ENCODE peak calls at places on chromosomes 13 and 19, in nine cellular contexts. H is dorsolateral prefrontal cortex; F is PC-3; P is effector memory CD4-positive, alpha-beta T cell; S is aorta; A is CD8-positive, alpha-beta T cell; Q is epithelial cell of prostate; B is CD8-positive, alpha-beta memory T cell; O is CD4-positive, alpha-beta T cell. G is an unnamed sample.

GRCh38 chr13:111176421-111176820 is 61.3 kb downstream of the ARHGEF7 start:
- DNase-seq in H (no peak), F (no peak), P (no peak), S (no peak), A (no peak), Q (no peak), B (no peak), O (no peak), G (no peak)

GRCh38 chr13:29849071-29849541 is 1.3 kb downstream of the UBL3 start:
- DNase-seq in H (peak; percentile 16), F (peak; percentile 40), P (peak; percentile 16), S (no peak), A (no peak), Q (no peak), B (peak; percentile 49), O (peak; percentile 11), G (peak; percentile 30)

GRCh38 chr13:110261166-110262081 is 45.5 kb downstream of the COL4A1 start:
- DNase-seq in H (no peak), F (no peak), P (no peak), S (no peak), A (no peak), Q (no peak), B (no peak), O (no peak), G (no peak)

GRCh38 chr19:6270076-6270745 is 9.6 kb downstream of the MLLT1 start:
- DNase-seq in H (peak; percentile 60), F (peak; percentile 33), P (no peak), S (no peak), A (no peak), Q (no peak), B (no peak), O (no peak), G (no peak)

GRCh38 chr13:98626298-98626940 is 49.5 kb upstream of the STK24 start:
- DNase-seq in H (no peak), F (no peak), P (no peak), S (no peak), A (no peak), Q (no peak), B (no peak), O (no peak), G (no peak)

GRCh38 chr13:44930907-44931676 is 58.2 kb downstream of the NUFIP1 start:
- DNase-seq in H (no peak), F (peak; percentile 27), P (no peak), S (no peak), A (no peak), Q (no peak), B (no peak), O (no peak), G (no peak)

GRCh38 chr19:55384576-55385235 is 614 bp upstream of the TMEM238 start:
- DNase-seq in H (no peak), F (no peak), P (no peak), S (no peak), A (no peak), Q (no peak), B (no peak), O (peak; percentile 24), G (no peak)

GRCh38 chr19:48926909-48927308 is 6.6 kb upstream of the DHDH start:
- DNase-seq in H (peak; percentile 10), F (peak; percentile 95), P (no peak), S (no peak), A (no peak), Q (peak; percentile 100), B (no peak), O (peak; percentile 17), G (no peak)

GRCh38 chr19:9566729-9567128 is 17.6 kb downstream of the ZNF121 start:
- DNase-seq in H (no peak), F (no peak), P (no peak), S (no peak), A (no peak), Q (no peak), B (no peak), O (no peak), G (no peak)

GRCh38 chr19:41376241-41376997 is at the start of gene TMEM91:
- DNase-seq in H (no peak), F (no peak), P (no peak), S (peak; percentile 84), A (no peak), Q (no peak), B (no peak), O (no peak), G (no peak)

GRCh38 chr13:37375071-37375470 is 223.5 kb downstream of the POSTN start:
- DNase-seq in H (no peak), F (peak; percentile 22), P (no peak), S (no peak), A (no peak), Q (no peak), B (no peak), O (no peak), G (no peak)

GRCh38 chr19:36125557-36125956 is 10.3 kb downstream of the TBCB start:
- DNase-seq in H (no peak), F (no peak), P (no peak), S (no peak), A (no peak), Q (no peak), B (no peak), O (no peak), G (no peak)

DNA sequence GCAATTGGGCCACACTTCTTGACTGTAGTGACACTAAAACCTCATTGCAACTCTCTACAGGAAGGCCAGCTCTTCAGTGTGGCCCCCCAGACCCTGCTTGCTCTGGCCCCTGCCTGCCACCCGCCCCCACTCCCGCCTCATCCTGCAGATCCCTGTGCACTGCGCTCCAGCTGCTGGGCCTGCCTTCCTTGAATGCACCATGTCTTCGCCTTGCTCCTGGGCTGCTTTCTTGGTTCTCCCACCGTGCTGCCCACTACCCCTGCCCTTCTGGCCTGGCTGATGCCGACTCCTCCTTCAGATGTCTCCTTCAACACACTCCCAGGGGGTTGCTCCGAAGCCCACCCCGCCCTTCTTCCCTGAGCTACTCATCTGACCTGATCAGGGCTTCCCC is 98.2 kb downstream of the SIPA1L3 start:
- DNase-seq in H (no peak), F (no peak), P (no peak), S (no peak), A (no peak), Q (no peak), B (no peak), O (no peak), G (no peak)
- H3K27ac ChIP-seq in H (peak overlapping the region; percentile 84), F (peak overlapping the region; percentile 100), P (no peak overlapping the region), S (no peak overlapping the region), A (no peak overlapping the region), Q (peak overlapping the region; percentile 99), B (no peak overlapping the region), O (no peak overlapping the region), G (peak overlapping the region; percentile 67)

DNA sequence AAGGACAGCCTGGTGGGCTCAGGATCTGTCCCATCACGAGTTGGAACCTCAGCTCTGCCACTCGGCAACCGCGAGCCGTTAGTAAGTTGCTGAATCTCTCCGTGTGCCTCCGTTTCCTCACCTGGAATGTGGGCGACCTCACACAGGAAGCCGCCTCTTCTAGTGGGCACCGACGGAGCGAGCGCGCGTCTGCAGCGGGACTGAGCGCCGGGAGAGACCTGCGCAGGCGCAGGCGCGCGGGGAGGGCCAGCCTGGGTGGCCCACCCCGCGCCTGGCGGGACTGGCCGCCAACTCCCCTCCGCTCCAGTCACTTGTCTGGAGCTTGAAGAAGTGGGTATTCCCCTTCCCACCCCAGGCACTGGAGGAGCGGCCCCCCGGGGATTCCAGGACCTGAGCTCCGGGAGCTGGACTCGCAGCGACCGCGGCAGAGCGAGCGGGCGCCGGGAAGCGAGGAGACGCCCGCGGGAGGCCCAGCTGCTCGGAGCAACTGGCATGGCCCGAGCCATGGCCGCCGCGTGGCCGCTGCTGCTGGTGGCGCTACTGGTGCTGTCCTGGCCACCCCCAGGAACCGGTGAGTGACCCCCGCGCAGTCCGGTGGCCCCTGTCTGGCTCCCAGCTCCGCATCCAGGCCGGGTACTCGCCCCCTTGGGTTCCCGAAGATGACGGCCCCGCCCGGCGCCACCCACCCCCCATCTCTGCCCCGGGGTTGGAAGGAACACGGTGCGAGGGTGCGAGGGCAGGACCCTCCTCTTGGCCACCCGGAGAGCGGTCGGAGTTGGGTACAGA is at the start of gene PVR:
- DNase-seq in H (peak; percentile 69), F (peak; percentile 77), P (no peak), S (peak; percentile 92), A (no peak), Q (no peak), B (no peak), O (no peak), G (no peak)
- H3K27ac ChIP-seq in H (peak within 1 kb of the TSS; percentile 69), F (peak within 1 kb of the TSS; percentile 78), P (no peak within 1 kb of the TSS), S (peak within 1 kb of the TSS; percentile 49), A (no peak within 1 kb of the TSS), Q (peak within 1 kb of the TSS; percentile 88), B (peak within 1 kb of the TSS; percentile 16), O (no peak within 1 kb of the TSS), G (peak within 1 kb of the TSS; percentile 26)

GRCh38 chr19:11137542-11138384 is 17.8 kb downstream of the SPC24 start:
- DNase-seq in H (peak; percentile 88), F (peak; percentile 99), P (peak; percentile 50), S (peak; percentile 90), A (no peak), Q (no peak), B (peak; percentile 45), O (peak; percentile 50), G (peak; percentile 73)
- H3K27ac ChIP-seq in H (peak overlapping the region; percentile 88), F (peak overlapping the region; percentile 90), P (no peak overlapping the region), S (peak overlapping the region; percentile 84), A (no peak overlapping the region), Q (peak overlapping the region; percentile 73), B (no peak overlapping the region), O (no peak overlapping the region), G (peak overlapping the region; percentile 73)

DNA sequence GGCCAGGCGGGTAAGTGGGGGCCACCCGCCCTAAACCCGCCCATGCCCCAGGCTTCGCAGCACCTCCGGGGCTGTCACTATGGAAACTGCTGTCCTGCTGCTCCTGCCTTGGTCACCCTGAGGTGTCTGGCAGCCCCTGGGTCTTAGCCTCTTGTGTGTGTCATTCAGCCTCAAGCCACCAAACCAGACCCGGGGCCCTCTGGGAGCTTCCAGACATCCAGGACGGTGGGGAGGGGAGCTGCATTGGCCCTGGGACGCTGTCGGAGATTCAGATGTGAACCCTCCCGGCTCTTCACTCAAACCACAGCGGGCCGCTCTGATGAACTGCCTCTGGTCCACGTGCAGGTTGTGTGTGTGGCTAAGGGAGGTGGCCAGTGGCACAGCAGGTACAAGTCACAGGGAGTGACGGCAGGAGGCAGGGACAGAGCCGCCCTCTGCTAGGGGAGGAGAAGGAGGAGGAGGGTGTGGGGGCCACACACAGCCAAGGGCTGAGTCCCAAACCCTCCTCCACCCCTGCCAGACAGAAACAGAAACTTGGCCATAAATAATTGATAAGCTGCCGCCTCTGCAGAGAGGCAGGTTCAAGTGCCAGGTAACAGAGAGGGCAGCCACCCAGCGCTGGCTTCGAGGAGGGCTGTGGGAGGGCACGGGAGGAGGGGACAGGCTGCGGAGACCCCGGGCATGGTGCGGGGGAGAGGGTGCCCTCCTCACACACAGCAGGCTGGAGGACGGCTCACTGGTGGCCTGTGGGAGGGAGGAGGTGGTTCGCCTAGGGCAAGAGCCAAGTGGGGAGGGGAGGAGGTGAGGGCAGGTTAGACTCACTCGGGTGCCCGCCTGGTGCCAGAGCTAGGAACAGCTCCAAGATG is 8.0 kb downstream of the NANOS3 start:
- DNase-seq in H (no peak), F (no peak), P (no peak), S (no peak), A (no peak), Q (no peak), B (no peak), O (no peak), G (no peak)
- H3K27ac ChIP-seq in H (no peak overlapping the region), F (no peak overlapping the region), P (no peak overlapping the region), S (no peak overlapping the region), A (no peak overlapping the region), Q (no peak overlapping the region), B (no peak overlapping the region), O (no peak overlapping the region), G (no peak overlapping the region)

DNA sequence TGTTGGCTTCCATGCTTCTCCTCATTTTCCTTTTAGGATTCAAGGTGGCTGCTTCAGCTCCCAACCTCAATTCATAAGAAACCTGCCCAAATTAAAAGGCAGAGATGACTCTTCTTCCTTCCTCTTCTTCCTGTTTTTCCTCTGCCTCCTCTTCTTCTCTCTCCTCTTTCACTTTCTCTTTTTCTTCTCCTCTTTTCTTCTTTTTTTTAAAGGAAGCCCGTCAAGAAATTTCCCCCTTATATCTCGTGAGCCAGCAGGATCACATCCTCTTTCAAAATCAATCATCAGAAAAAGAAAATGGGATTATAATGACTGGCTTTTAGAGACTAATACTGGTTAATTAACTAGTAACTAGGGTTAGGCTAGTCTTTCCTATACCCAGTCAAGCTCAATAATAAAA is 220.3 kb downstream of the NBEA start:
- DNase-seq in H (no peak), F (no peak), P (no peak), S (no peak), A (no peak), Q (no peak), B (no peak), O (no peak), G (no peak)
- H3K27ac ChIP-seq in H (no peak overlapping the region), F (no peak overlapping the region), P (no peak overlapping the region), S (no peak overlapping the region), A (no peak overlapping the region), Q (no peak overlapping the region), B (no peak overlapping the region), O (no peak overlapping the region), G (no peak overlapping the region)

G was measured in caudate nucleus.